ENCODE peak calls at places on chromosomes 16 and 17, in six cellular contexts. One of them, this sample, is unnamed.
A peak's percentile ranks its signal among the peaks of the same experiment; 100 is the strongest.

GRCh38 chr17:83161298-83162034 is 82.1 kb downstream of the METRNL start:
- DNase-seq in AML-193: no peak
- DNase-seq in IMR-90: peak; percentile 92
- DNase-seq in ELF-1: no peak
- DNase-seq in T-helper 17 cell: no peak
- DNase-seq in neural crest cell: no peak
- DNase-seq in this sample: peak; percentile 87

GRCh38 chr17:46056800-46057304 is 57.8 kb downstream of the STH start:
- DNase-seq in AML-193: peak; percentile 39
- DNase-seq in IMR-90: peak; percentile 74
- DNase-seq in ELF-1: no peak
- DNase-seq in T-helper 17 cell: no peak
- DNase-seq in neural crest cell: no peak
- DNase-seq in this sample: peak; percentile 87

GRCh38 chr16:1639282-1639681 is 27.1 kb downstream of the CRAMP1 start:
- DNase-seq in AML-193: no peak
- DNase-seq in IMR-90: no peak
- DNase-seq in ELF-1: no peak
- DNase-seq in T-helper 17 cell: no peak
- DNase-seq in neural crest cell: no peak
- DNase-seq in this sample: no peak

GRCh38 chr16:3589441-3589921 is 12.3 kb upstream of the NLRC3 start:
- DNase-seq in AML-193: no peak
- DNase-seq in IMR-90: no peak
- DNase-seq in ELF-1: peak; percentile 75
- DNase-seq in T-helper 17 cell: no peak
- DNase-seq in neural crest cell: no peak
- DNase-seq in this sample: no peak

GRCh38 chr16:66265106-66265415 is 101.4 kb upstream of the CDH5 start:
- DNase-seq in AML-193: no peak
- DNase-seq in IMR-90: no peak
- DNase-seq in ELF-1: no peak
- DNase-seq in T-helper 17 cell: no peak
- DNase-seq in neural crest cell: no peak
- DNase-seq in this sample: no peak

GRCh38 chr16:12992066-12992465 is 90.7 kb downstream of the SHISA9 start:
- DNase-seq in AML-193: no peak
- DNase-seq in IMR-90: no peak
- DNase-seq in ELF-1: peak; percentile 41
- DNase-seq in T-helper 17 cell: no peak
- DNase-seq in neural crest cell: no peak
- DNase-seq in this sample: no peak

GRCh38 chr16:88533945-88534641 is 36.1 kb upstream of the ZC3H18 start:
- DNase-seq in AML-193: no peak
- DNase-seq in IMR-90: peak; percentile 45
- DNase-seq in ELF-1: no peak
- DNase-seq in T-helper 17 cell: peak; percentile 76
- DNase-seq in neural crest cell: peak; percentile 72
- DNase-seq in this sample: peak; percentile 80

GRCh38 chr17:59387351-59388069 is 56.1 kb downstream of the YPEL2 start:
- DNase-seq in AML-193: no peak
- DNase-seq in IMR-90: no peak
- DNase-seq in ELF-1: no peak
- DNase-seq in T-helper 17 cell: no peak
- DNase-seq in neural crest cell: no peak
- DNase-seq in this sample: no peak

GRCh38 chr17:77266891-77267341 is 126.1 kb downstream of the SEC14L1 start:
- DNase-seq in AML-193: peak; percentile 94
- DNase-seq in IMR-90: peak; percentile 23
- DNase-seq in ELF-1: peak; percentile 65
- DNase-seq in T-helper 17 cell: no peak
- DNase-seq in neural crest cell: no peak
- DNase-seq in this sample: peak; percentile 45

GRCh38 chr17:76053230-76054111 is 18.8 kb downstream of the SRP68 start:
- DNase-seq in AML-193: no peak
- DNase-seq in IMR-90: peak; percentile 86
- DNase-seq in ELF-1: no peak
- DNase-seq in T-helper 17 cell: no peak
- DNase-seq in neural crest cell: no peak
- DNase-seq in this sample: peak; percentile 87

GRCh38 chr17:27954521-27955495 is 61.6 kb upstream of the LYRM9 start:
- DNase-seq in AML-193: no peak
- DNase-seq in IMR-90: no peak
- DNase-seq in ELF-1: no peak
- DNase-seq in T-helper 17 cell: no peak
- DNase-seq in neural crest cell: no peak
- DNase-seq in this sample: no peak

GRCh38 chr16:10752843-10753523 is 9.3 kb downstream of the NUBP1 start:
- DNase-seq in AML-193: no peak
- DNase-seq in IMR-90: no peak
- DNase-seq in ELF-1: no peak
- DNase-seq in T-helper 17 cell: no peak
- DNase-seq in neural crest cell: no peak
- DNase-seq in this sample: no peak

GRCh38 chr16:29962344-29962994 is 590 bp downstream of the TMEM219 start:
- DNase-seq in AML-193: peak; percentile 17
- DNase-seq in IMR-90: peak; percentile 27
- DNase-seq in ELF-1: peak; percentile 12
- DNase-seq in T-helper 17 cell: no peak
- DNase-seq in neural crest cell: no peak
- DNase-seq in this sample: peak; percentile 55

GRCh38 chr16:84004442-84004841 is 36.4 kb downstream of the NECAB2 start:
- DNase-seq in AML-193: no peak
- DNase-seq in IMR-90: no peak
- DNase-seq in ELF-1: no peak
- DNase-seq in T-helper 17 cell: no peak
- DNase-seq in neural crest cell: no peak
- DNase-seq in this sample: no peak

GRCh38 chr17:2043785-2044184 is 2.0 kb downstream of the OVCA2 start:
- DNase-seq in AML-193: no peak
- DNase-seq in IMR-90: peak; percentile 80
- DNase-seq in ELF-1: no peak
- DNase-seq in T-helper 17 cell: no peak
- DNase-seq in neural crest cell: no peak
- DNase-seq in this sample: peak; percentile 88

GRCh38 chr17:36124879-36125824 is 21.5 kb downstream of the CCL4 start:
- DNase-seq in AML-193: no peak
- DNase-seq in IMR-90: no peak
- DNase-seq in ELF-1: peak; percentile 15
- DNase-seq in T-helper 17 cell: no peak
- DNase-seq in neural crest cell: no peak
- DNase-seq in this sample: no peak

GRCh38 chr16:58684354-58685083 is at the start of gene SLC38A7:
- DNase-seq in AML-193: peak; percentile 46
- DNase-seq in IMR-90: peak; percentile 80
- DNase-seq in ELF-1: peak; percentile 90
- DNase-seq in T-helper 17 cell: peak; percentile 51
- DNase-seq in neural crest cell: peak; percentile 76
- DNase-seq in this sample: peak; percentile 89

GRCh38 chr17:41307647-41308046 is 1.5 kb downstream of the KRTAP16-1 start:
- DNase-seq in AML-193: no peak
- DNase-seq in IMR-90: no peak
- DNase-seq in ELF-1: no peak
- DNase-seq in T-helper 17 cell: no peak
- DNase-seq in neural crest cell: no peak
- DNase-seq in this sample: no peak

GRCh38 chr17:27550291-27550930 is 80.6 kb upstream of the LGALS9 start:
- DNase-seq in AML-193: no peak
- DNase-seq in IMR-90: no peak
- DNase-seq in ELF-1: no peak
- DNase-seq in T-helper 17 cell: no peak
- DNase-seq in neural crest cell: no peak
- DNase-seq in this sample: no peak

This sample was measured in ELR.